ENCODE peak calls at places on chromosome 4, in six cellular contexts. One of them, this sample, is unnamed.

GRCh38 chr4:142846729-142847606 is 867 bp upstream of the INPP4B start:
- DNase-seq in IMR-90: no peak
- DNase-seq in mammary epithelial cell: peak; percentile 68
- DNase-seq in mesendoderm: peak; percentile 68
- DNase-seq in GM23248: peak; percentile 39
- DNase-seq in HepG2: peak; percentile 10
- DNase-seq in this sample: no peak

GRCh38 chr4:17276821-17277220 is 235.1 kb downstream of the QDPR start:
- DNase-seq in HepG2: no peak
- DNase-seq in GM23248: peak; percentile 59
- DNase-seq in mesendoderm: peak; percentile 44
- DNase-seq in IMR-90: peak; percentile 53
- DNase-seq in mammary epithelial cell: no peak
- DNase-seq in this sample: no peak

GRCh38 chr4:142721187-142721586 is 124.9 kb downstream of the INPP4B start:
- DNase-seq in mammary epithelial cell: peak; percentile 47
- DNase-seq in IMR-90: peak; percentile 10
- DNase-seq in GM23248: peak; percentile 14
- DNase-seq in mesendoderm: no peak
- DNase-seq in HepG2: no peak
- DNase-seq in this sample: peak; percentile 70

GRCh38 chr4:17018013-17018412 is 119.6 kb upstream of the LDB2 start:
- DNase-seq in GM23248: no peak
- DNase-seq in mammary epithelial cell: no peak
- DNase-seq in mesendoderm: peak; percentile 63
- DNase-seq in HepG2: no peak
- DNase-seq in IMR-90: no peak
- DNase-seq in this sample: no peak

GRCh38 chr4:181796502-181796901 is 446.7 kb upstream of the TENM3 start:
- DNase-seq in IMR-90: peak; percentile 79
- DNase-seq in mesendoderm: no peak
- DNase-seq in mammary epithelial cell: peak; percentile 98
- DNase-seq in HepG2: no peak
- DNase-seq in GM23248: peak; percentile 7
- DNase-seq in this sample: peak; percentile 97

GRCh38 chr4:17597517-17597916 is 16.9 kb upstream of the MED28 start:
- DNase-seq in HepG2: no peak
- DNase-seq in mammary epithelial cell: peak; percentile 41
- DNase-seq in GM23248: peak; percentile 23
- DNase-seq in IMR-90: peak; percentile 6
- DNase-seq in mesendoderm: peak; percentile 16
- DNase-seq in this sample: no peak

GRCh38 chr4:168218663-168219062 is 99.9 kb downstream of the DDX60 start:
- DNase-seq in mesendoderm: no peak
- DNase-seq in GM23248: peak; percentile 74
- DNase-seq in IMR-90: peak; percentile 89
- DNase-seq in mammary epithelial cell: peak; percentile 75
- DNase-seq in HepG2: no peak
- DNase-seq in this sample: no peak

GRCh38 chr4:155818639-155819038 is 47.4 kb downstream of the ASIC5 start:
- DNase-seq in GM23248: no peak
- DNase-seq in IMR-90: no peak
- DNase-seq in HepG2: no peak
- DNase-seq in mesendoderm: peak; percentile 28
- DNase-seq in mammary epithelial cell: no peak
- DNase-seq in this sample: no peak

GRCh38 chr4:127479031-127479622 is 153.6 kb upstream of the INTU start:
- DNase-seq in mammary epithelial cell: peak; percentile 1
- DNase-seq in IMR-90: peak; percentile 52
- DNase-seq in mesendoderm: peak; percentile 52
- DNase-seq in HepG2: peak; percentile 5
- DNase-seq in GM23248: peak; percentile 67
- DNase-seq in this sample: no peak

GRCh38 chr4:173626277-173626676 is 96.2 kb upstream of the HAND2 start:
- DNase-seq in IMR-90: no peak
- DNase-seq in HepG2: no peak
- DNase-seq in GM23248: no peak
- DNase-seq in mesendoderm: no peak
- DNase-seq in mammary epithelial cell: no peak
- DNase-seq in this sample: no peak

DNA sequence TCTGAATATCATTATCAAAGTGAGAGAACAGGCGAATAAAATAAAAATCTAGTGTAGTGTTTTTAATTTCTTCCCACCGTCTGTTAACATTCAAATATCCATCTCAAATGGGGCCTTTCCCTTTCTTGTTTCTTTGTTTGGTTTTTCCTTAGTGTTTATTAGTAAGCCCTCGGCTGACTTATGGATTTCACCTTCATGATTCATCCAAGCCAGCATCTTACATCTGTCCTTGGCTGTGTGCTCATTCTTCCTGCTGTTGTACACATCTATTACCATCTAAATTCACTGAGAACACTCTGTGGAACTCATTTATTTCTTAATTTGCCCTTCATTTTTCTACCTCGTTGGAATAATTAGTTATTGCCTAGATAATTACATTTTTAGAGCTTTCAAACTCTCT is 84.8 kb downstream of the SPCS3 start:
- DNase-seq in GM23248: peak; percentile 76
- DNase-seq in mesendoderm: no peak
- DNase-seq in HepG2: no peak
- DNase-seq in mammary epithelial cell: peak; percentile 71
- DNase-seq in IMR-90: peak; percentile 86
- DNase-seq in this sample: no peak
- H3K4me2 ChIP-seq in GM23248: peak overlapping the region; percentile 7
- H3K4me2 ChIP-seq in mesendoderm: no peak overlapping the region
- H3K4me2 ChIP-seq in HepG2: no peak overlapping the region
- H3K4me2 ChIP-seq in mammary epithelial cell: no peak overlapping the region
- H3K4me2 ChIP-seq in IMR-90: no peak overlapping the region
- H3K4me2 ChIP-seq in this sample: no peak overlapping the region

GRCh38 chr4:169268951-169269781 is 1.6 kb downstream of the SH3RF1 start:
- DNase-seq in HepG2: peak; percentile 75
- DNase-seq in mammary epithelial cell: peak; percentile 63
- DNase-seq in mesendoderm: no peak
- DNase-seq in GM23248: peak; percentile 90
- DNase-seq in IMR-90: peak; percentile 87
- DNase-seq in this sample: no peak

GRCh38 chr4:169266661-169267060 is 4.1 kb downstream of the SH3RF1 start:
- DNase-seq in HepG2: no peak
- DNase-seq in mammary epithelial cell: no peak
- DNase-seq in mesendoderm: no peak
- DNase-seq in IMR-90: no peak
- DNase-seq in GM23248: peak; percentile 46
- DNase-seq in this sample: no peak

GRCh38 chr4:169263791-169264392 is 6.9 kb downstream of the SH3RF1 start:
- DNase-seq in mammary epithelial cell: no peak
- DNase-seq in HepG2: no peak
- DNase-seq in GM23248: no peak
- DNase-seq in IMR-90: no peak
- DNase-seq in mesendoderm: no peak
- DNase-seq in this sample: no peak

GRCh38 chr4:169267070-169267469 is 3.7 kb downstream of the SH3RF1 start:
- DNase-seq in HepG2: no peak
- DNase-seq in GM23248: no peak
- DNase-seq in mammary epithelial cell: no peak
- DNase-seq in IMR-90: no peak
- DNase-seq in mesendoderm: peak; percentile 55
- DNase-seq in this sample: no peak

GRCh38 chr4:169266081-169266480 is 4.7 kb downstream of the SH3RF1 start:
- DNase-seq in mesendoderm: no peak
- DNase-seq in GM23248: no peak
- DNase-seq in mammary epithelial cell: no peak
- DNase-seq in HepG2: no peak
- DNase-seq in IMR-90: no peak
- DNase-seq in this sample: no peak
- H3K4me3 ChIP-seq in mesendoderm: no peak overlapping the region
- H3K4me3 ChIP-seq in GM23248: peak overlapping the region; percentile 25
- H3K4me3 ChIP-seq in mammary epithelial cell: no peak overlapping the region
- H3K4me3 ChIP-seq in HepG2: no peak overlapping the region
- H3K4me3 ChIP-seq in IMR-90: no peak overlapping the region
- H3K4me3 ChIP-seq in this sample: no peak overlapping the region

GRCh38 chr4:21768349-21769310 is 179.9 kb downstream of the KCNIP4 start:
- DNase-seq in mesendoderm: peak; percentile 65
- DNase-seq in mammary epithelial cell: peak; percentile 61
- DNase-seq in HepG2: peak; percentile 28
- DNase-seq in GM23248: peak; percentile 62
- DNase-seq in IMR-90: peak; percentile 52
- DNase-seq in this sample: peak; percentile 48
- H3K9ac ChIP-seq in mesendoderm: no peak overlapping the region
- H3K9ac ChIP-seq in mammary epithelial cell: no peak overlapping the region
- H3K9ac ChIP-seq in HepG2: no peak overlapping the region
- H3K9ac ChIP-seq in GM23248: no peak overlapping the region
- H3K9ac ChIP-seq in IMR-90: no peak overlapping the region
- H3K9ac ChIP-seq in this sample: no peak overlapping the region

DNA sequence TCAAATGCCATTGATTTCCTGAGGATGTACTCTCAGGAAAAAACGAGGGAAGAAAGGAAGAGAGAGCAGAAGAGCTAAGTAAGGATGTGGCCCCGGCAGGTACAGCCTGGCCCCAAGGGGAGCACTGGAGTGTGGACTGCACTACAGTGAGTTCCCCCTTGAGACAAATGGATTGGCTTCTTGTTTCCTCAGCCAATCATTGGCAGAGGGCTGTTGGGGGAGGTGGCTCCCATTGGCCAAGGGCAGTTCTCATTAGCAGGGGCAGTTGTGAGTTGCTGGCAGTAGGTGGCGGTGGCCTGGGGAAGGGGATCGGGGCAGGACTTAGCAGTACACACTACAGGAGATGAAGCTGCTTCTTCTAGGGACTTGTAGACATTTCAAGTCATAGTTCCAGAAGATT is 24.1 kb upstream of the OCIAD2 start:
- DNase-seq in mammary epithelial cell: no peak
- DNase-seq in mesendoderm: peak; percentile 42
- DNase-seq in IMR-90: no peak
- DNase-seq in GM23248: no peak
- DNase-seq in HepG2: no peak
- DNase-seq in this sample: no peak
- H3K4me2 ChIP-seq in mammary epithelial cell: no peak overlapping the region
- H3K4me2 ChIP-seq in mesendoderm: no peak overlapping the region
- H3K4me2 ChIP-seq in IMR-90: no peak overlapping the region
- H3K4me2 ChIP-seq in GM23248: no peak overlapping the region
- H3K4me2 ChIP-seq in HepG2: no peak overlapping the region
- H3K4me2 ChIP-seq in this sample: no peak overlapping the region

DNA sequence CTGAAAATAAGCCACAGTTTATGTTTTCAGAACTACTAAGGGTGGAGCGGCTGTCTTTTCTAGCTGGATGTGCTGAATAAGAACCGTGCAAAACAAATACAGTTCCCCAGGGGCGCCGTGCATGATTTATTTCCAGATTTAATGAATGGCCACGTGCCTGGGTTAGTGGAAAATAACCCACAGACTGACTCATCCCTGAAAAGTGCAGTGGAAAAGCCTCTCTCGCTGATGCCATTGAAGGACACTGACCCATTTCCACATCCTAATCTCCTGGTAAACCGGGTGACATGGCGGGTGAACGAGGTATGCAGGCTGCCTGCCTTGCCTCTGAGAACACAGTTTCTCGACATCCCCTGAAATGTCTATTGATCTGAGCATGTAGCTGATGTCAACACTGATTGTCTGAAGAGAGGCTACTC is 77.1 kb upstream of the SCOC start:
- DNase-seq in mesendoderm: peak; percentile 36
- DNase-seq in GM23248: peak; percentile 93
- DNase-seq in HepG2: peak; percentile 6
- DNase-seq in mammary epithelial cell: peak; percentile 42
- DNase-seq in IMR-90: peak; percentile 89
- DNase-seq in this sample: no peak
- H3K4me3 ChIP-seq in mesendoderm: no peak overlapping the region
- H3K4me3 ChIP-seq in GM23248: peak overlapping the region; percentile 52
- H3K4me3 ChIP-seq in HepG2: no peak overlapping the region
- H3K4me3 ChIP-seq in mammary epithelial cell: no peak overlapping the region
- H3K4me3 ChIP-seq in IMR-90: no peak overlapping the region
- H3K4me3 ChIP-seq in this sample: no peak overlapping the region

DNA sequence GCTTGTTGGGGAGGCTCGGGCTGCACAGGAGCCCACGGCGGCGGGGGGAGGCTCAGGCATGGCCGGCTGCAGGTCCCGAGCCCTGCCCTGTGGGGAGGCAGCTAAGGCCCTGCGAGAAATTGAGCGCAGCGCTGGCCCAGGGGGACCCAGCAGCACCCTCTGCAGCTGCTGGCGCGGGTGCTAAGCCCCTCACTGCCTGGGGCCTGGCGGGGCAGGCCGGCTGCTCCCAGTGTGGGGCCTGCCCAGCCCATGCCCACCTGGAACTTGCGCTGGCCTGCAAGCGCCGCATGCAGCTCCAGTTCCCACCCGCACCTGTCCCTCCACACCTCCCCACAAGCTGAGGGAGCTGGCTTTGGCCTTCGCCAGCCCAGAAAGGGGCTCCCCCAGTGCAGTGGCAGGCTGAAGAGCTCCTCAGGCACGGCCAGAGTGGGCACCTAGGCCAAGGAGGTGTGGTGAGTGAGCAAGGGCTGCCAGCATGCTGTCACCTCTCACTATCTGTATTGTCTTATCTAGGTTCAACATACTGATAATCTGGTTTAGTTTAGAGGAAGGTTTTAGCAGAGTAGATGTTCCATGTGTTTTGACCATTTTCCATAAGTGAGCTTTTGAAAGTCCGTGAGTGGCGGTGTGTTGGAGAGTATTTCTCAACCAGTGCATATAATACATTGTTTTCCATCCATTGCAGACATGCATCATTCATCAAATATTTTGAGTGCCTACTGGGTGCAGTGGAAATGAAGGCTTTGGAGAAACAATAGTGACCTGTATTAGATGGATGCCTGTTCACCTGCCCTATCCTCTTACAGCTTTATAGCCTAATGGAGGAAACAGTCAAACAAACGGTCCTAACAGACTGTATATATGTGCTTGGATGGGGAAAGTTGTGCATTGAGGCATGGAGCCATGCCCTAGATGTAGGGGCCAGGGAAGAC is 13.1 kb downstream of the PI4K2B start:
- DNase-seq in GM23248: no peak
- DNase-seq in mammary epithelial cell: no peak
- DNase-seq in mesendoderm: no peak
- DNase-seq in HepG2: no peak
- DNase-seq in IMR-90: no peak
- DNase-seq in this sample: no peak
- H3K9ac ChIP-seq in GM23248: no peak overlapping the region
- H3K9ac ChIP-seq in mammary epithelial cell: no peak overlapping the region
- H3K9ac ChIP-seq in mesendoderm: no peak overlapping the region
- H3K9ac ChIP-seq in HepG2: no peak overlapping the region
- H3K9ac ChIP-seq in IMR-90: no peak overlapping the region
- H3K9ac ChIP-seq in this sample: no peak overlapping the region

DNA sequence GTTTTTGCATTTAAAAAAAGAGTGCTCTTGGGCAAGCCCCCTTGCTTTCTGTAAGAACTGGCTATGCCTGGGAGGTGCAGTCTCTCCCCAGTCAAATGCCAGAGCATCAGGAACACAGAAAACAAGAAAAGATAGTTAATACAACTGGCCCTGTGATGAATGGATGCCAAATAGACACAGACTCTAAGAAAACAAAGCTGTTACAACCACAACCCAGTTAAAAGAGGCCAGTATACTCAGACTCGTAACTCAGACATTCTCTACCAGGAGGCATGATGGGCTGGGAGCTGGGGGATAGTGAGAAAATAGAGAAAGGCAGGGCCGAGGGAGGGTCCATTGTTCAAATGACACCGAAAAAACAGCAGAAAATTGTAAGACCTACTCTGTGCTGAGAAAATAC is 32.5 kb upstream of the C1QTNF7 start:
- DNase-seq in mammary epithelial cell: no peak
- DNase-seq in GM23248: peak; percentile 26
- DNase-seq in HepG2: no peak
- DNase-seq in mesendoderm: no peak
- DNase-seq in IMR-90: peak; percentile 48
- DNase-seq in this sample: no peak
- H3K4me2 ChIP-seq in mammary epithelial cell: no peak overlapping the region
- H3K4me2 ChIP-seq in GM23248: no peak overlapping the region
- H3K4me2 ChIP-seq in HepG2: no peak overlapping the region
- H3K4me2 ChIP-seq in mesendoderm: no peak overlapping the region
- H3K4me2 ChIP-seq in IMR-90: no peak overlapping the region
- H3K4me2 ChIP-seq in this sample: no peak overlapping the region

This sample was measured in keratinocyte.